ENCODE peak calls at places on chromosomes 16 and 17, in four cellular contexts. I is OCI-LY7, F is astrocyte of the spinal cord, B is brain microvascular endothelial cell. P is an unnamed sample.

GRCh38 chr17:75289832-75290337 is 652 bp upstream of the SLC25A19 start:
- DNase-seq in I (peak), F (peak), B (peak), P (peak)

GRCh38 chr17:45729284-45729907 is 54.7 kb upstream of the CRHR1 start:
- DNase-seq in I (no peak), F (no peak), B (no peak), P (no peak)

GRCh38 chr16:3902731-3903130 is 22.2 kb upstream of the CREBBP start:
- DNase-seq in I (no peak), F (peak), B (no peak), P (no peak)

GRCh38 chr16:74862743-74863244 is 88.2 kb upstream of the FA2H start:
- DNase-seq in I (peak), F (peak), B (peak), P (peak)

GRCh38 chr16:10521681-10522274 is 58.6 kb downstream of the EMP2 start:
- DNase-seq in I (peak), F (peak), B (peak), P (peak)

GRCh38 chr17:35733366-35733765 is 1.9 kb downstream of the RASL10B start:
- DNase-seq in I (no peak), F (no peak), B (no peak), P (no peak)

GRCh38 chr17:56595831-56596740 is 2.6 kb downstream of the NOG start:
- DNase-seq in I (no peak), F (no peak), B (no peak), P (no peak)

GRCh38 chr16:27471661-27472060 is 69.7 kb downstream of the IL21R start:
- DNase-seq in I (no peak), F (no peak), B (no peak), P (no peak)

GRCh38 chr16:69709456-69710084 is 16.8 kb downstream of the NQO1 start:
- DNase-seq in I (peak), F (peak), B (peak), P (peak)

GRCh38 chr17:64778102-64778366 is 115.9 kb upstream of the SMURF2 start:
- DNase-seq in I (no peak), F (no peak), B (no peak), P (no peak)

GRCh38 chr17:64779344-64780095 is 117.4 kb upstream of the SMURF2 start:
- DNase-seq in I (no peak), F (no peak), B (no peak), P (no peak)

GRCh38 chr17:64775701-64776570 is 113.8 kb upstream of the SMURF2 start:
- DNase-seq in I (no peak), F (no peak), B (no peak), P (no peak)

GRCh38 chr17:64778367-64779290 is 116.5 kb upstream of the SMURF2 start:
- DNase-seq in I (peak), F (no peak), B (no peak), P (no peak)

GRCh38 chr17:64777413-64778101 is 115.5 kb upstream of the SMURF2 start:
- DNase-seq in I (peak), F (no peak), B (no peak), P (no peak)
- H3K4me3 ChIP-seq in I (peak), F (no peak), B (no peak), P (no peak)

GRCh38 chr17:8188408-8188839 is 1.6 kb downstream of the BORCS6 start:
- DNase-seq in I (no peak), F (no peak), B (no peak), P (no peak)
- H3K4me3 ChIP-seq in I (peak), F (peak), B (peak), P (peak)

GRCh38 chr17:1872976-1873375 is 43.2 kb downstream of the RPA1 start:
- DNase-seq in I (no peak), F (no peak), B (no peak), P (no peak)

GRCh38 chr17:1868090-1868489 is 38.3 kb downstream of the RPA1 start:
- DNase-seq in I (no peak), F (no peak), B (no peak), P (no peak)

GRCh38 chr17:1872254-1872653 is 42.4 kb downstream of the RPA1 start:
- DNase-seq in I (no peak), F (no peak), B (no peak), P (no peak)

GRCh38 chr17:1871743-1872142 is 41.9 kb downstream of the RPA1 start:
- DNase-seq in I (no peak), F (no peak), B (no peak), P (peak)

DNA sequence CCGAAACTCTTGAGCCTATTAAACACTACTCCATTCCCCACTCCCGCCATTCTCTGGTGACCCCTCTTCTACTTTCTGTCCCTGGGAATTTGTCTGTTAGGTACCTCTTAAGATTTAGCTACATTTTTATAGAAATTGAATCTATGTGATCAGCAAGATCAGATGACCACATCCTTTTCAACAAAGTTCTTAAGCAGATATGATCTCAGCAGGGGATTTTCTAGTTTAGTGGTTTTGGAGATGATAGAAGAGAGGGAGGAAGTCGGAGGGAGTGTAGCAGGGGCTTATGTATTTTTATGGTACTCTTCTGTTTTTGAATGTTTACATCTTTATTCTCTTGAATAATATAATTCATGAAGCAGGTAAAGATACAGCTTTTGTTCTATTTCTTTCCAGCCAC is 40.8 kb downstream of the RPA1 start:
- DNase-seq in I (no peak), F (no peak), B (no peak), P (peak)
- H3K4me3 ChIP-seq in I (no peak), F (no peak), B (no peak), P (peak)

DNA sequence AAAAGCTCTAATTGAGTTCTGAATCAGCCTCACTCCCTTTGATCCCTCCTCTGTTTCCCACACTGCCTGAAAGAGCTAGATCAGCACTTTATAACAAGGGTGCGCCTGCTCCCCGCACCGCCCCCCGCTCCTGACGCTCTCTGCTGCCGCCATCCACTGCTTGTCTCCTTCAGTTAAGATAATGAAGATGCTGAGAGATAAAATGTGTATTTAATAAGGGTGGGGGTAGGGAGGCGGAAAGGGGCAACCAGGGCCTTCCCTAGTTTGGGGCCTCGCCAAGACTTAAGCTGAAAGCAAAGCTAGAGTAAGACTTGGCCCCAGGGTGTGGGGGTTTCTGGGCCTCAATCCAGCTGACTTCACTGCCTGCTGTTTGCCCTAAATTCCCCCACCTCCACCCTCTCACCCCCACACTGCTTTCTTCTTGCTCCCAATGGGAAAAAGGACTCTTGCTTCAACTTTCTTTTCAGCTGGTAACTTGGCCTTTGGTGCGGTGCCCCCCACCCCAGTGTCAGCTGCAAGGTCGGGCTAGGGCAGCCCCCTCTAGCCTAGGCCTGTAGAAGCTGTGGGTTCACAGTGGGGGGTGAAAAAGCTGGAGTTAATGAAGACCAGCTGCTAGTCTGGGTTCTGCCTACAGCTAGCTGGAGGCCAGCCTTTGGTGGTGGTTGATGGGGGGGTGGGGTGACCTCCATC is 1.8 kb upstream of the RARA start:
- DNase-seq in I (no peak), F (peak), B (no peak), P (no peak)
- H3K4me3 ChIP-seq in I (no peak), F (no peak), B (no peak), P (no peak)

GRCh38 chr16:34758835-34759234 is 1299.4 kb downstream of the TP53TG3F start:
- DNase-seq in I (no peak), F (no peak), B (no peak), P (no peak)
- H3K4me3 ChIP-seq in I (no peak), F (no peak), B (no peak), P (no peak)

GRCh38 chr16:89040391-89040790 is 53.3 kb upstream of the ACSF3 start:
- DNase-seq in I (no peak), F (no peak), B (no peak), P (no peak)

GRCh38 chr16:89037261-89038152 is 56.1 kb upstream of the ACSF3 start:
- DNase-seq in I (peak), F (peak), B (peak), P (no peak)

GRCh38 chr16:89038221-89038721 is 55.4 kb upstream of the ACSF3 start:
- DNase-seq in I (peak), F (no peak), B (no peak), P (no peak)

GRCh38 chr16:89039756-89040155 is 53.9 kb upstream of the ACSF3 start:
- DNase-seq in I (no peak), F (no peak), B (no peak), P (no peak)

DNA sequence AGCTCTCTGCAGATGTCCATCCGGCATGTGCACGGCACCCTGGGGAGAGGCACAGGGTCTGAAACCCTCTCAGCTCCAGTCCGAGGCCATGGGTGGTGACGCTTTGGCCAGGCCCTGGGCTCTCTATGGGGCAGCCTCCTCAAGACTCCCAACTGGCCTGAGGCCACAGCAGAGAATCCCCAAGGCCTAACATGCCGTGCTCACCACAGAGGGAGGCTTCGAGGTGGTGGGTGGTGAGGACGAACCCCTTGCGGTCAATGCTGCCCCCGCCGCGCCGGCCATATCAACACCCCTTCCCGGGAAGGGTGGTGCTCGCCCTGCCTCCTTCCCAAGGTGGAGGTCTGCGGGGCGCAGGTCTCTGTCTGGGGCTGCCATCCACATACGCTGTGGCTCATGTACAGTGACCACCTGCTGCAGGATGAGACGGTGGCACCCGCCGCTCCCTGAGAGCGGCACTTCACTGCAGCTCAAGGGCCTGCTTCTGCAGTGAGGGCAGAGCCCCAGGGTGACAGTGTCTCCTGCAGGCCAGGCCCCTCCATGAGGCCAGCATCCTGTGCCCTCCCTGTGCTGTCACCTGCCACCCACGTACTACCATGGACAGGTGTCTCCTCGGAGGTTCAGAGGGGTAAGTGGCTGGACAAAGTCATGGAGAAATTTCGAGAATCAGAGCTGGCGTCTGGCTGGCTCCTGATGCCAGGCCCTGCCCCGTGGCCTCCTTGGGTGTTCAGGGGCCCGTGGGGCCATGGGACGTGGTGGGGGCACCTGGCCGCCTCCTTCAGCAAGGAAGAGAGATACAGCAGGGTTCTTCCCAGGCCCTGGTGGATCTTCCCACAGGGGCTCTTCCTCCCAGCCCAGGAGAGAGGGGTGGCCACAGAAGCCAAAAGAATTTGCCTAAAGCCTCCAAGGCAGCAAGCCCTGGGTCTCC is 54.6 kb upstream of the ACSF3 start:
- DNase-seq in I (no peak), F (no peak), B (no peak), P (no peak)
- H3K4me3 ChIP-seq in I (peak), F (no peak), B (no peak), P (no peak)

DNA sequence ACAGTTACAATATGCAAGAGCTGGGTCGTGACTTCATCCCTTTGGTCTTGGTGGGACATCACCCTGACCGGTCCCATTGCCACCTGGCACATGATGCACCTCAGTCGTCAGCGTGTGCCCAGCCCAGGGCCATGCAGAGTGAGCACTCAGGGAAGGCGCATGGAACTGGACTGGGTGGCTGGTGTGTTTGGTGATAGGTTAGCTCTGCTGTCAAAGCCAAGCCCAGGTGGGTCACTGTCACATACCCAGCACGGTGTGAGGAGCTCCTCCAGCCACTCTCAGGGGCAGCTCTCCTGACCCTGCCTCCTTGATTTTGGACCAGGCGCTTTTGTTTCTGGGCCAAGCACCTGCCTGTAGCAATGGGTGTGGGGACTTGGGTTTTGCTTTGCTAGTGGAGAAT is 180.9 kb downstream of the RAB11FIP4 start:
- DNase-seq in I (no peak), F (no peak), B (no peak), P (no peak)
- H3K4me3 ChIP-seq in I (no peak), F (no peak), B (no peak), P (no peak)

GRCh38 chr17:62032480-62032879 is 32.6 kb downstream of the MED13 start:
- DNase-seq in I (no peak), F (no peak), B (no peak), P (peak)
- H3K4me3 ChIP-seq in I (no peak), F (no peak), B (no peak), P (no peak)

GRCh38 chr17:15308758-15309157 is 32.6 kb downstream of the TEKT3 start:
- DNase-seq in I (no peak), F (no peak), B (no peak), P (no peak)

GRCh38 chr17:15303851-15304250 is 37.5 kb downstream of the TEKT3 start:
- DNase-seq in I (no peak), F (no peak), B (no peak), P (no peak)

GRCh38 chr17:15309236-15309635 is 32.2 kb downstream of the TEKT3 start:
- DNase-seq in I (no peak), F (no peak), B (no peak), P (no peak)

GRCh38 chr17:15307686-15308085 is 33.7 kb downstream of the TEKT3 start:
- DNase-seq in I (no peak), F (no peak), B (no peak), P (no peak)

DNA sequence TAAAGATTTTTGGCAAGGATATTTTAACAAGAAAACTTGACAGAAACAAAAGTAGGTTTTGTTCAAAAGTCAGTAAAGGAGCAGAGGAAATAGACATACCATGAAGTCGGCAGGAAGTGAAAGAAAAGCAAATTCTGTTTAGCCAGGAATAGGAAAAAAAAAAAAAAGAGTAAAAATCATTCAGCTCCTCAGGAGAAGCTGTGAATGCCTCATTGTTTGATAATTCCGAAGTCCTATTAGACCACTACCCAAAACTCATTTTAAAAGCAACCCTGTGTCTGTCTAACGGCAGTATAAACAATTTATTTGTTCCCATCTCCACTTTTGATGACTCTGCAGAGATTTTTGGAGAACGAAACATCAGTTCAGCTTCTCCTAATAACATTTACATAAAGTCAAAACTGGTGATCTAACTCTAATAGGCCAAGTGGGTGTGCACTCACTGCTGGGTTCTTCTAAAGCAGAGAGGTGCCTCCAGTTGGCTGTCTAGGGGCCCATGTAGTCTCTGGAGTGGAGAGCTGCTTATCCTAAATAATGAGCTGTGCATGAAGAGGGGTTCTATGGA is 34.9 kb downstream of the TEKT3 start:
- DNase-seq in I (no peak), F (no peak), B (no peak), P (no peak)
- H3K4me3 ChIP-seq in I (no peak), F (no peak), B (peak), P (no peak)

DNA sequence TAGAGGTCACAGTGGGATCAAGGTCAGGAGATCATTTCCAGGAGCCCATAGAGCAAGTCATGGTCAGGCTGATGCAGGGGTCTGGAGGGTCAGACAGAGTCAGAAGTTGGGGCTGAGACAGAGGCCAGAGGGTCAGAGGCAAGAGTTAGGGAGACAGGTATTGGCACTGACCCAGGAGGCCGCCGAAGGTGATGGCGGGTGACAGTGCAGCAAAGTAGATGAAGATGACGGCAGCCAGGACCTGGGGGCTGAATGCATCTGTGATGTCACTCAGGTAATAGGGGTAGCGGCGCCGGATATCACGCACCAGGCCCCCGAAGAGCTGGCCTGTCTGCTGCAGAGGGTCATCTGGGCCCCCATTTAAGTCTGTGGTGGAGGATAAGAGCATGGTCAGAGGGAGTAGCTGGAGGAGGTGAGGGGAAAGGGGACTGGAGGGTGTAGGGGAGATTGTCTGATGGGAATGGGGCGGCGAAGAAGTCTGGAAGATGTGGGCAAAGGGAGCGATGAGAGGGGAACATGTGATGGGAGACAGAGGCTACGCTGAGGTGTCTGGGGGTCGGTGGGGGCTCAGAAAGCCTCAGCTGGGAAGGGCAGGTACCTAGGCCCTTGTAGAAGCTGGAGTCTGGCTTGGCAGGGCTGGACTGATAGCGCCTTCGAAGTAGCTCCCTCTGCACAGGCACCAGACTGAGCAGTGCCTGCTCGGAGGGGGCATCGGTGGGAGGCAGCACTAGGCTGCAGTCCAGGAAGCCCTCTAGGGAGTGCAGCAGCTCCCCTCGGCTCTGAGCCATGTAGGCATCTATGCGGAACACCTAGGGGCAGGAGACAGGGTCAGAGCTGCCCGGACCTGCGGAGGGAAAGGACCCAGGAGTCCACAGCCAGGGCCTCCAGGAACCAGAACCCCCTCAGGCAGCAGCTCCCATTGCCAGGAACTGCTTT is 9.9 kb downstream of the SLC4A1 start:
- DNase-seq in I (no peak), F (no peak), B (no peak), P (no peak)
- H3K4me3 ChIP-seq in I (no peak), F (no peak), B (no peak), P (no peak)

P was measured in Jurkat, Clone E6-1.